ENCODE peak calls at places on chromosomes 12 and 14, in five cellular contexts. A is mesothelial cell of epicardium, M is body of pancreas, R is choroid plexus epithelial cell, N is cardiac muscle cell. D is an unnamed sample.

GRCh38 chr12:89418228-89418910 is 66.1 kb upstream of the DUSP6 start:
- DNase-seq in R (no peak), A (no peak), N (no peak), M (no peak), D (no peak)

GRCh38 chr14:92471919-92472318 is 41.7 kb upstream of the RIN3 start:
- DNase-seq in R (peak; percentile 93), A (no peak), M (no peak), N (no peak), D (no peak)

GRCh38 chr12:16880864-16881285 is 274.9 kb upstream of the LMO3 start:
- DNase-seq in N (peak; percentile 14), R (no peak), M (peak; percentile 32), A (no peak), D (peak; percentile 34)

GRCh38 chr12:89707623-89707991 is 1.0 kb downstream of the ATP2B1 start:
- DNase-seq in A (peak; percentile 21), M (peak; percentile 30), R (no peak), N (peak; percentile 59), D (peak; percentile 24)

GRCh38 chr14:50062438-50063039 is 53.8 kb downstream of the VCPKMT start:
- DNase-seq in R (peak; percentile 79), A (no peak), M (no peak), N (peak; percentile 22), D (no peak)

GRCh38 chr14:53999061-53999488 is 42.5 kb upstream of the BMP4 start:
- DNase-seq in M (no peak), R (peak; percentile 73), A (no peak), N (peak; percentile 56), D (no peak)

GRCh38 chr12:119139448-119139847 is 39.3 kb upstream of the HSPB8 start:
- DNase-seq in A (no peak), M (no peak), N (no peak), R (no peak), D (no peak)

GRCh38 chr12:41514907-41515306 is 326.8 kb downstream of the PDZRN4 start:
- DNase-seq in A (no peak), N (peak; percentile 10), M (no peak), R (peak; percentile 32), D (no peak)

GRCh38 chr12:40105515-40106201 is at the start of gene SLC2A13:
- DNase-seq in A (peak; percentile 40), N (peak; percentile 87), M (peak; percentile 81), R (peak; percentile 76), D (peak; percentile 51)

GRCh38 chr12:107801150-107801549 is 26.6 kb downstream of the ASCL4 start:
- DNase-seq in M (no peak), R (peak; percentile 47), A (no peak), N (no peak), D (no peak)

GRCh38 chr12:30694971-30695326 is 720 bp downstream of the IPO8 start:
- DNase-seq in A (no peak), N (peak; percentile 67), R (peak; percentile 45), M (peak; percentile 62), D (peak; percentile 49)

GRCh38 chr12:124537525-124538193 is 29.8 kb downstream of the NCOR2 start:
- DNase-seq in N (no peak), A (no peak), R (no peak), M (no peak), D (no peak)

GRCh38 chr12:130499474-130499873 is 161.8 kb downstream of the PIWIL1 start:
- DNase-seq in A (no peak), N (no peak), R (no peak), M (no peak), D (no peak)

GRCh38 chr14:87640553-87640952 is 352.4 kb downstream of the GALC start:
- DNase-seq in N (no peak), M (no peak), A (no peak), R (no peak), D (no peak)

GRCh38 chr14:39109893-39110715 is 4.0 kb upstream of the GEMIN2 start:
- DNase-seq in M (peak; percentile 30), N (no peak), R (no peak), A (no peak), D (no peak)

GRCh38 chr14:22524784-22525161 is 64.3 kb downstream of the DAD1 start:
- DNase-seq in M (no peak), A (no peak), R (no peak), N (no peak), D (no peak)

GRCh38 chr14:104287301-104288009 is 149.1 kb downstream of the KIF26A start:
- DNase-seq in R (no peak), N (no peak), A (no peak), M (no peak), D (no peak)

GRCh38 chr12:132327351-132328171 is 1.8 kb downstream of the GALNT9 start:
- DNase-seq in N (no peak), A (no peak), R (peak; percentile 92), M (no peak), D (no peak)

GRCh38 chr14:100786131-100786530 is 39.8 kb upstream of the MEG3 start:
- DNase-seq in A (no peak), R (no peak), N (no peak), M (no peak), D (no peak)

GRCh38 chr14:85444685-85445084 is 85.3 kb upstream of the FLRT2 start:
- DNase-seq in A (no peak), N (peak; percentile 77), R (peak; percentile 60), M (no peak), D (no peak)

GRCh38 chr12:63844391-63845341 is at the start of gene SRGAP1:
- DNase-seq in N (peak; percentile 63), M (peak; percentile 68), R (peak; percentile 86), A (no peak), D (peak; percentile 41)

GRCh38 chr12:120725151-120725658 is 421 bp upstream of the ACADS start:
- DNase-seq in R (no peak), A (no peak), N (no peak), M (no peak), D (no peak)

GRCh38 chr14:97878206-97878605 is 1081.0 kb downstream of the VRK1 start:
- DNase-seq in A (no peak), N (no peak), R (no peak), M (no peak), D (no peak)

GRCh38 chr12:5073838-5074237 is 30.2 kb downstream of the KCNA5 start:
- DNase-seq in R (peak; percentile 8), A (no peak), M (no peak), N (no peak), D (no peak)

DNA sequence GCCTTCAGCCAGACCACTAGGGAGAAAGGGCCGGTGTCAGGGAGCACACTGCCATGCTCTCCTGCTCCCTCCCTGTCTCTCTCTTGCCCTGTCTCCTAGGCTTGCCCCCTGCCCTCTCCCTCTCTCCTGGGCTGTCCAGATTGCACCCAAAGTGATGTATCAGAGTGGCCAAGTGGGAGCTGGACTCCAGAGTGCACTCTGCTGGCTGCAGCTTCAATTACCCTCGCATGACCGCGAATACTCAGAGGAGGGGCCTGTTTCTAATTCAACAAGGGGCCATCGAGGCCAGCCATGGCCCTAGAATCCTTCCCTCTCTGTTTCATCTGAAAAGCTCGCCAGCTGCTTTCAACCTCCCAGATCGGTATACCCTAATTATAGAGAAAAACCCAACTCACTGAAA is 206.4 kb upstream of the FKBP4 start:
- DNase-seq in R (no peak), M (no peak), N (no peak), A (no peak), D (no peak)
- TF ChIP-seq CTCF in R (peak; percentile 12), M (no peak), N (no peak), A (no peak), D (no peak)

GRCh38 chr12:96020314-96021003 is 14.9 kb downstream of the LTA4H start:
- DNase-seq in A (no peak), R (no peak), N (no peak), M (no peak), D (no peak)

GRCh38 chr12:96014932-96015599 is 18.9 kb upstream of the HAL start:
- DNase-seq in M (no peak), A (no peak), R (no peak), N (no peak), D (no peak)

DNA sequence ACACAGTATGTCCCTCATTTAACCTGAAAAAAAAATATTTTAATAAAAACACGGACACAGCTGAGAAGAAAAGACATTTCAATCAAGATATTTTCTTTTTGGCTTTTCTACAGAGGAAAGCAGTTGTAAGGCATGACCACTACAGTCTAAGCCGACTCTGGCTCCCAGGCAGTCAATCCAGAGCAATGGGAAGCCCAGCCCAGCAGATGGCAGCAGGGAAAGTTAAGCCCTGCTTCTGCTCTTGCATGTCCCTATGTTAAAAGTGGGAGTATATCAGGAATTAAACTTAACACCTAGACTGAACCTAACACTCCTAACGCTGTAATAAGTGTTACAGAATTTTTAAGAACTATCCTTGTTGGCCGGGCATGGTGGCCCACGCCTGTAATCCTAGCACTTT is 19.5 kb upstream of the HAL start:
- DNase-seq in A (no peak), N (peak; percentile 17), R (peak; percentile 68), M (no peak), D (no peak)
- TF ChIP-seq CTCF in A (no peak), N (peak; percentile 56), R (peak; percentile 77), M (no peak), D (peak; percentile 46)

DNA sequence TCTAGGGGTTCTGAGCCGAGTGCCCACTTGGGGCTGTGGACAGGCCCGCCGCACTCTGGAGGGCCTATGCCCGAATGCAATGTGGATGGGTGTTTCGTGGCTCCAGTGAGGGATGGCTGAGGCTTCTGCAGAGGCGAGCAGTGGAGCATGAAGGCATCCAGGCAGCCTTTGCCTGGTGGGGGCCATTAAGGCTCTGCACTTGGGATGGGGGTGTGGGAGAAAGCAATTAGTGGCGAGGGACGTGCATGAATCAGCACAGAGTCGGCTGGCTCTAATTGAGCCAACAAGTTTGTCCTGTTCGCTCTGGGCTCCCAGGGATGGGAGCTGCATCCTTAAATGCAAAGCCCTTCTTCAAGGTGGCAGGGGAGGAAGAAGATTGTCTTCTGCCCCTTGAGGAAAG is 346.9 kb upstream of the FKBP4 start:
- DNase-seq in A (no peak), R (no peak), M (no peak), N (no peak), D (no peak)
- TF ChIP-seq CTCF in A (no peak), R (no peak), M (no peak), N (no peak), D (no peak)

GRCh38 chr14:89960895-89961294 is 5.2 kb downstream of the TDP1 start:
- DNase-seq in M (no peak), R (no peak), A (no peak), N (no peak), D (no peak)

GRCh38 chr14:89965839-89966238 is 10.1 kb downstream of the TDP1 start:
- DNase-seq in M (no peak), A (no peak), R (no peak), N (no peak), D (no peak)

GRCh38 chr14:89958966-89959365 is 3.2 kb downstream of the TDP1 start:
- DNase-seq in M (no peak), N (no peak), A (no peak), R (no peak), D (no peak)

GRCh38 chr14:89959853-89960493 is 4.2 kb downstream of the TDP1 start:
- DNase-seq in R (no peak), M (no peak), A (no peak), N (no peak), D (no peak)

DNA sequence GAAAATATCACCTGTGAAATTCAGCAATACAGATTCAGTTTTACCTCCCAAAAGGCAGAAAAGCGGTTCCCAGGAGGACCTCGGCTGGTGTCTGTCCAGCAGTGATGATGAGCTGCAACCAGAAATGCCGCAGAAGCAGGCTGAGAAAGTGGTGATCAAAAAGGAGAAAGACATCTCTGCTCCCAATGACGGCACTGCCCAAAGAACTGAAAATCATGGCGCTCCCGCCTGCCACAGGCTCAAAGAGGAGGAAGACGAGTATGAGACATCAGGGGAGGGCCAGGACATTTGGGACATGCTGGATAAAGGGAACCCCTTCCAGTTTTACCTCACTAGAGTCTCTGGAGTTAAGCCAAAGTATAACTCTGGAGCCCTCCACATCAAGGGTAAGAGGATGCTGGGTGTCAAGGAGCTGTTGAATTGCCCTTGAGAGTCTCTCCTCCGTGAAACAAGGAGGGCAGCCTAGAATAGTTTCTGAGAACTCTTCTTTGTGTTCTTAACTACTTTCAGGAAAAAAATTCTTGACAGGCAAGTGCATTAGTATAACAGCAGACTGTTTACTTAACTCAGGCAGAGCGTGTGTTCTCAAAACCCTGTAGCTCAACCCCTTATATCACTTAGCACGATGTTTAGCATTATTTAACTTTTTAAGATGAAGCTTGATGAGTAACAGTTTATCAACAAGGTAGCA is 7.7 kb downstream of the TDP1 start:
- DNase-seq in A (no peak), R (no peak), M (no peak), N (no peak), D (no peak)
- TF ChIP-seq CTCF in A (no peak), R (no peak), M (no peak), N (no peak), D (no peak)

D was measured in progenitor cell of endocrine pancreas.